ENCODE peak calls at places on chromosomes 12 and 14, in seven cellular contexts. Y is AG09319; V is sigmoid colon; Z is activated CD4-positive, CD25-positive, alpha-beta regulatory T cell; Q is NCI-H2029; N is substantia nigra; M is CD8-positive, alpha-beta T cell. G is an unnamed sample.
A peak's percentile ranks its signal among the peaks of the same experiment; 100 is the strongest.

GRCh38 chr12:22042981-22043669 is 2.9 kb upstream of the CMAS start:
- DNase-seq in Y (no peak), V (no peak), Z (no peak), Q (no peak), N (no peak), M (no peak), G (no peak)

GRCh38 chr12:39619316-39619659 is 315 bp downstream of the ABCD2 start:
- DNase-seq in Y (no peak), V (no peak), Z (no peak), Q (no peak), N (no peak), M (no peak), G (peak; percentile 10)

GRCh38 chr12:701896-702539 is 38.8 kb upstream of the NINJ2 start:
- DNase-seq in Y (no peak), V (no peak), Z (no peak), Q (no peak), N (peak; percentile 66), M (no peak), G (no peak)

GRCh38 chr12:68069276-68069675 is 80.0 kb downstream of the IFNG-AS1 start:
- DNase-seq in Y (no peak), V (no peak), Z (no peak), Q (no peak), N (no peak), M (no peak), G (no peak)

GRCh38 chr14:94646481-94646880 is 34.3 kb downstream of the SERPINA3 start:
- DNase-seq in Y (no peak), V (peak; percentile 35), Z (no peak), Q (no peak), N (no peak), M (no peak), G (no peak)

GRCh38 chr12:42213023-42213422 is 25.0 kb downstream of the YAF2 start:
- DNase-seq in Y (no peak), V (no peak), Z (no peak), Q (peak; percentile 49), N (no peak), M (no peak), G (peak; percentile 16)

GRCh38 chr12:96719671-96720362 is 187.2 kb upstream of the NEDD1 start:
- DNase-seq in Y (peak; percentile 1), V (no peak), Z (no peak), Q (peak; percentile 80), N (no peak), M (no peak), G (no peak)

GRCh38 chr12:9001233-9001632 is 11.9 kb downstream of the KLRG1 start:
- DNase-seq in Y (no peak), V (no peak), Z (no peak), Q (no peak), N (no peak), M (no peak), G (no peak)

GRCh38 chr12:51863921-51864700 is 15.6 kb upstream of the FIGNL2 start:
- DNase-seq in Y (no peak), V (no peak), Z (no peak), Q (no peak), N (no peak), M (no peak), G (no peak)

GRCh38 chr14:22159049-22159448 is 430.0 kb downstream of the DAD1 start:
- DNase-seq in Y (no peak), V (no peak), Z (no peak), Q (no peak), N (no peak), M (no peak), G (no peak)

GRCh38 chr14:104367811-104368750 is 211.5 kb upstream of the C14orf180 start:
- DNase-seq in Y (no peak), V (no peak), Z (no peak), Q (peak; percentile 62), N (no peak), M (no peak), G (no peak)

GRCh38 chr14:67853748-67854147 is 34.2 kb downstream of the RAD51B start:
- DNase-seq in Y (no peak), V (no peak), Z (no peak), Q (no peak), N (no peak), M (no peak), G (no peak)